ENCODE peak calls at places on chromosomes 12 and 14, in five cellular contexts. E is A549, W is K562, I is GM12878, L is HCT116. Q is an unnamed sample.

GRCh38 chr12:1747609-1748008 is 56.7 kb downstream of the ADIPOR2 start:
- DNase-seq in E (no peak), W (no peak), I (no peak), L (no peak), Q (no peak)

GRCh38 chr12:4037747-4038312 is 164.6 kb upstream of the PARP11 start:
- DNase-seq in E (peak), W (peak), I (no peak), L (no peak), Q (peak)

GRCh38 chr12:52267266-52267665 is 7.2 kb upstream of the KRT86 start:
- DNase-seq in E (no peak), W (no peak), I (no peak), L (no peak), Q (no peak)

GRCh38 chr14:50679674-50680073 is 11.6 kb upstream of the SAV1 start:
- DNase-seq in E (no peak), W (no peak), I (no peak), L (no peak), Q (no peak)

GRCh38 chr12:77888611-77889010 is 57.9 kb downstream of the NAV3 start:
- DNase-seq in E (peak), W (no peak), I (no peak), L (peak), Q (peak)

GRCh38 chr12:64801381-64801780 is 23.1 kb upstream of the TBC1D30 start:
- DNase-seq in E (peak), W (no peak), I (no peak), L (no peak), Q (no peak)

GRCh38 chr12:47547077-47547476 is 158.8 kb downstream of the RPAP3 start:
- DNase-seq in E (peak), W (peak), I (no peak), L (no peak), Q (no peak)

GRCh38 chr12:69566603-69567002 is 18.7 kb upstream of the CCT2 start:
- DNase-seq in E (no peak), W (no peak), I (no peak), L (no peak), Q (no peak)

GRCh38 chr12:47282206-47282605 is 202.4 kb upstream of the AMIGO2 start:
- DNase-seq in E (no peak), W (no peak), I (no peak), L (no peak), Q (no peak)

GRCh38 chr14:82776958-82777357 is 1243.3 kb upstream of the SEL1L start:
- DNase-seq in E (no peak), W (no peak), I (no peak), L (no peak), Q (no peak)

GRCh38 chr12:52145941-52146821 is 45.6 kb downstream of the KRT80 start:
- DNase-seq in E (peak), W (no peak), I (no peak), L (no peak), Q (no peak)

GRCh38 chr14:60721331-60722162 is 2.6 kb downstream of the SIX4 start:
- DNase-seq in E (peak), W (no peak), I (no peak), L (peak), Q (peak)

GRCh38 chr14:29741909-29742401 is 185.7 kb downstream of the PRKD1 start:
- DNase-seq in E (no peak), W (no peak), I (no peak), L (no peak), Q (no peak)

GRCh38 chr12:124422570-124423523 is 128.0 kb downstream of the RFLNA start:
- DNase-seq in E (peak), W (peak), I (no peak), L (peak), Q (peak)

GRCh38 chr14:75059642-75060041 is 4.2 kb downstream of the ACYP1 start:
- DNase-seq in E (no peak), W (no peak), I (no peak), L (no peak), Q (no peak)

GRCh38 chr12:120961604-120962486 is 16.5 kb upstream of the HNF1A start:
- DNase-seq in E (peak), W (peak), I (no peak), L (no peak), Q (no peak)

GRCh38 chr12:6927379-6927991 is at the start of gene ATN1:
- DNase-seq in E (peak), W (peak), I (no peak), L (no peak), Q (no peak)

GRCh38 chr14:32980887-32981501 is 42.3 kb downstream of the NPAS3 start:
- DNase-seq in E (no peak), W (no peak), I (no peak), L (no peak), Q (no peak)

GRCh38 chr12:94379479-94380113 is 80.1 kb downstream of the CEP83 start:
- DNase-seq in E (no peak), W (no peak), I (no peak), L (no peak), Q (peak)

GRCh38 chr12:107319536-107320030 is 226.2 kb upstream of the CRY1 start:
- DNase-seq in E (no peak), W (no peak), I (no peak), L (no peak), Q (no peak)

GRCh38 chr12:13390381-13390856 is 193.9 kb downstream of the EMP1 start:
- DNase-seq in E (peak), W (no peak), I (no peak), L (peak), Q (no peak)

GRCh38 chr14:35632276-35633071 is 98.5 kb downstream of the INSM2 start:
- DNase-seq in E (no peak), W (no peak), I (no peak), L (no peak), Q (no peak)

GRCh38 chr12:46292754-46293402 is 24.0 kb upstream of the SLC38A1 start:
- DNase-seq in E (no peak), W (no peak), I (no peak), L (no peak), Q (peak)

GRCh38 chr12:94705656-94706055 is 55.3 kb upstream of the TMCC3 start:
- DNase-seq in E (no peak), W (no peak), I (no peak), L (no peak), Q (no peak)

DNA sequence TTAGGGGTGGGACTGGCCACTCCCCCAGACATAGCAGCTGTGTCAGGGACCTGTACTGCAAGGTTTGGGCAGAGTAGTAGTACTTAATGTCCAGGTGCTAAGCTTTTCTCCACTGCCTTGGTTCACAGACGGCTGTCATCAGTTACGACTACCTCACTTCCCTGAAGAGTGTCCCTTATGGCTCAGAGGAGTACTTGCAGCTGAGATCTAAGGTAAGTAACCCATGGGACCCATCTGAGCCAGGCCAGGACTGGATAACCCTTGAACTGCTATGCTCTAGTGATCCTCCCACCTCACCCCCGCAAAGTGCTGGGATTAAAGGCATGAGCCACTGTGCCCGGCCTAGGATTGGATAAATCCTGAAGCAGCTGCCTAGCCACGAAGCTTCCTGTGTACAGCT is 22.4 kb downstream of the ADCK1 start:
- DNase-seq in E (no peak), W (peak), I (no peak), L (no peak), Q (no peak)
- TF ChIP-seq REST in E (no peak), W (no peak), I (no peak), L (no peak), Q (no peak)

GRCh38 chr14:92729632-92730358 is 18.6 kb downstream of the LGMN start:
- DNase-seq in E (no peak), W (no peak), I (no peak), L (no peak), Q (no peak)
- TF ChIP-seq REST in E (no peak), W (no peak), I (no peak), L (no peak), Q (no peak)

GRCh38 chr12:80353254-80353653 is 90.8 kb upstream of the PTPRQ start:
- DNase-seq in E (peak), W (no peak), I (no peak), L (no peak), Q (peak)
- TF ChIP-seq REST in E (no peak), W (no peak), I (no peak), L (no peak), Q (no peak)

DNA sequence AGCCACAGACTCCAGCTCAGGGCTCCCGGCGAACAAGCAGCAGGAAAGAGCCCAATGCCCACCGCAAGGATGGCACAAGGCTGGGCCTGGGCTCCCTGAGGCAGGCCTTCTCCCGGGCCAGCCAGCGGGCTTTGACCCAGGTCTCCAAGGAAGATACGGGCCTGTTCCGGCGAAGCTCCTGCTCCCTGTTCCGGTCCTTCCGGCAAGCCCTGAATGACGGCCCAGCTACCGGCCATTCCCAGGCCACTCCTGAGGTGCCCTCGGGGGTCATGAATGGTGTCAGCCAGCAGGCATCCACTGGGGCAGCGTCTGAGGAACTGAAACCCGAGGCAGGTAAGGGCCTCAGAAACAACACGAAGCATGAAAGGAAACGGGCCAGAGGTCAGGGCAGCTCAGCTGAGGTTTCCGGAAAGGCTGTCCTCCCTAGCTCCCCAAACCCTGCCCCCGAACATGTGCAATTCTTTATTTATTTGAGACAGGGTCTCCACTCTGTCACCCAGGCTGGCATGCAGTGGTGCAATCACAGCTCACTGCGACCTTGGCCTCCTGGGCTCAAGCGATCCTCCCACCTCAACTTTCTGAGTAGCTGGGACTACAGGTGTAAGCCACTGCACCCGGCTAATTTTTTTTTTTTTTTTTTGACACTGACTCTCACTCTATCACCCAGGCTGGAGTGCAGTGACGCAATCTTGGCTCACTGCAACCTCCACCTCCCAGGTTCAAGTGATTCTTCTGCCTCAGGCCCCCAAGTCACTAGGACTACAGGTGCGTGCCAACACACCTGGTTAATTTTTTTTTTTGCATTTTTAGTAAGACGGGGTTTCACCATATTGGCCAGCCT is 6.0 kb downstream of the EXOC3L4 start:
- DNase-seq in E (no peak), W (no peak), I (no peak), L (no peak), Q (peak)
- TF ChIP-seq REST in E (no peak), W (no peak), I (no peak), L (no peak), Q (no peak)

GRCh38 chr14:104086661-104087461 is 1.4 kb downstream of the ASPG start:
- DNase-seq in E (no peak), W (no peak), I (no peak), L (no peak), Q (no peak)
- TF ChIP-seq REST in E (no peak), W (no peak), I (no peak), L (no peak), Q (no peak)

Q was measured in HepG2.